ENCODE peak calls at places on chromosomes 2 and 18, in eight cellular contexts. B, D, W, F, L, E, T and S are unnamed samples.

GRCh38 chr2:109052922-109053321 is 63.9 kb upstream of the EDAR start:
- DNase-seq in T (no peak), W (no peak), L (no peak), F (no peak), E (no peak), B (no peak), D (no peak), S (no peak)

GRCh38 chr2:26318950-26319349 is 27.0 kb upstream of the SELENOI start:
- DNase-seq in F (no peak), E (no peak), D (no peak), W (no peak), T (no peak), L (no peak), B (no peak), S (no peak)

GRCh38 chr2:85826990-85827878 is 61.6 kb downstream of the ST3GAL5 start:
- DNase-seq in B (peak), W (peak), E (no peak), L (peak), F (peak), T (peak), D (peak), S (peak)

GRCh38 chr2:46298522-46299351 is 1.5 kb downstream of the EPAS1 start:
- DNase-seq in F (no peak), B (no peak), D (peak), T (peak), E (no peak), W (peak), L (peak), S (peak)

GRCh38 chr2:177983183-177983788 is 89.3 kb downstream of the PDE11A start:
- DNase-seq in B (no peak), L (peak), W (no peak), T (peak), D (no peak), E (peak), F (no peak), S (peak)

GRCh38 chr2:156088598-156088997 is 243.9 kb downstream of the NR4A2 start:
- DNase-seq in F (no peak), E (no peak), D (no peak), B (no peak), W (no peak), L (peak), T (no peak), S (no peak)

GRCh38 chr2:45020439-45020838 is 11.2 kb upstream of the SIX2 start:
- DNase-seq in T (no peak), W (no peak), B (no peak), E (no peak), L (no peak), D (no peak), F (no peak), S (no peak)

GRCh38 chr2:189261431-189261841 is 81.9 kb upstream of the COL5A2 start:
- DNase-seq in L (no peak), T (no peak), W (no peak), F (no peak), E (peak), D (no peak), B (no peak), S (no peak)

GRCh38 chr2:176105727-176106635 is 1.1 kb upstream of the HOXD11 start:
- DNase-seq in F (no peak), L (no peak), B (no peak), T (no peak), E (no peak), W (no peak), D (no peak), S (no peak)

GRCh38 chr2:73114273-73114867 is 1.6 kb upstream of the RAB11FIP5 start:
- DNase-seq in F (no peak), D (no peak), W (no peak), B (no peak), L (no peak), E (no peak), T (no peak), S (no peak)

GRCh38 chr18:55633032-55633431 is 45.0 kb upstream of the TCF4 start:
- DNase-seq in W (no peak), L (no peak), F (no peak), D (no peak), T (no peak), B (no peak), E (no peak), S (no peak)

GRCh38 chr2:44716131-44716530 is 225.4 kb upstream of the SIX3 start:
- DNase-seq in F (no peak), W (no peak), L (no peak), T (no peak), B (no peak), D (no peak), E (no peak), S (no peak)

GRCh38 chr2:113136828-113137775 is 9.7 kb downstream of the IL1RN start:
- DNase-seq in L (peak), D (no peak), W (peak), F (no peak), B (peak), T (peak), E (peak), S (peak)

GRCh38 chr2:101518470-101519172 is 43.7 kb upstream of the RFX8 start:
- DNase-seq in D (no peak), L (peak), E (no peak), F (no peak), B (no peak), T (peak), W (no peak), S (no peak)

GRCh38 chr2:160940699-160941098 is 219.5 kb upstream of the TANK start:
- DNase-seq in T (peak), D (no peak), B (no peak), W (no peak), L (no peak), E (no peak), F (no peak), S (peak)

GRCh38 chr2:127877626-127878025 is 8.1 kb downstream of the AMMECR1L start:
- DNase-seq in E (no peak), F (no peak), D (no peak), T (no peak), B (no peak), W (no peak), L (no peak), S (no peak)